ENCODE peak calls at places on chromosomes 12 and 14, in four cellular contexts. T is fibroblast of pulmonary artery; W is epithelial cell of esophagus; K is CD8-positive, alpha-beta T cell. Y is an unnamed sample.

GRCh38 chr12:131114331-131114730 is 160.6 kb downstream of the ADGRD1 start:
- DNase-seq in T (no peak), W (no peak), K (no peak), Y (no peak)

GRCh38 chr12:81627336-81628189 is 131.6 kb downstream of the PPFIA2 start:
- DNase-seq in T (peak), W (peak), K (no peak), Y (no peak)

GRCh38 chr14:99055816-99056215 is 216.2 kb downstream of the BCL11B start:
- DNase-seq in W (no peak), T (no peak), K (peak), Y (no peak)

GRCh38 chr12:48910196-48910595 is 15.1 kb downstream of the FKBP11 start:
- DNase-seq in W (no peak), K (no peak), T (no peak), Y (no peak)

GRCh38 chr14:50447491-50447890 is 50.8 kb upstream of the CDKL1 start:
- DNase-seq in W (peak), T (peak), K (no peak), Y (no peak)

GRCh38 chr12:34218193-34219045 is 196.1 kb downstream of the ALG10 start:
- DNase-seq in T (peak), K (peak), W (peak), Y (no peak)

GRCh38 chr12:49032276-49032675 is 13.7 kb upstream of the PRKAG1 start:
- DNase-seq in T (no peak), W (no peak), K (no peak), Y (no peak)

GRCh38 chr14:57492859-57493258 is 798 bp downstream of the CCDC198 start:
- DNase-seq in K (no peak), T (peak), W (peak), Y (peak)

GRCh38 chr12:497501-498160 is 37.9 kb downstream of the B4GALNT3 start:
- DNase-seq in W (peak), T (no peak), K (no peak), Y (no peak)

GRCh38 chr14:69896080-69896479 is 16.9 kb downstream of the SMOC1 start:
- DNase-seq in K (no peak), T (no peak), W (no peak), Y (no peak)

GRCh38 chr12:113327000-113327399 is 7.9 kb downstream of the SLC8B1 start:
- DNase-seq in W (no peak), T (no peak), K (no peak), Y (no peak)

GRCh38 chr12:39476121-39476520 is 33.2 kb upstream of the KIF21A start:
- DNase-seq in W (no peak), T (no peak), K (no peak), Y (no peak)

GRCh38 chr14:88572117-88572516 is 9.3 kb downstream of the ZC3H14 start:
- DNase-seq in W (no peak), K (no peak), T (no peak), Y (no peak)

GRCh38 chr12:97308576-97309198 is 153.9 kb upstream of the RMST start:
- DNase-seq in K (no peak), W (peak), T (peak), Y (peak)

GRCh38 chr14:89848165-89848564 is 106.4 kb downstream of the EFCAB11 start:
- DNase-seq in W (no peak), T (peak), K (no peak), Y (no peak)

GRCh38 chr14:106850913-106851825 is 1324.8 kb downstream of the TMEM121 start:
- DNase-seq in W (no peak), K (no peak), T (no peak), Y (no peak)

GRCh38 chr14:74333909-74334308 is 14.4 kb upstream of the VRTN start:
- DNase-seq in W (peak), K (no peak), T (peak), Y (peak)

GRCh38 chr14:100585448-100586152 is 1.6 kb downstream of the BEGAIN start:
- DNase-seq in K (no peak), T (no peak), W (no peak), Y (no peak)

GRCh38 chr14:69543341-69544249 is 31.1 kb downstream of the CCDC177 start:
- DNase-seq in W (peak), K (no peak), T (peak), Y (no peak)

GRCh38 chr12:84435682-84436081 is 476.9 kb downstream of the SLC6A15 start:
- DNase-seq in T (no peak), W (no peak), K (no peak), Y (no peak)

GRCh38 chr12:1003600-1004271 is 12.7 kb downstream of the ERC1 start:
- DNase-seq in W (no peak), K (no peak), T (no peak), Y (no peak)

GRCh38 chr12:43206396-43206795 is 345.6 kb downstream of the ADAMTS20 start:
- DNase-seq in K (no peak), T (peak), W (peak), Y (no peak)

GRCh38 chr12:1842183-1842904 is 22.0 kb downstream of the LRTM2 start:
- DNase-seq in W (no peak), K (no peak), T (no peak), Y (no peak)

GRCh38 chr14:91890291-91890749 is 23.0 kb upstream of the TC2N start:
- DNase-seq in T (no peak), W (no peak), K (peak), Y (no peak)

GRCh38 chr14:104360522-104360921 is 219.0 kb upstream of the C14orf180 start:
- DNase-seq in W (no peak), T (no peak), K (no peak), Y (no peak)

GRCh38 chr12:27541031-27541719 is 17.2 kb downstream of the PPFIBP1 start:
- DNase-seq in K (no peak), W (peak), T (no peak), Y (no peak)

GRCh38 chr14:30272848-30273563 is 286.0 kb upstream of the G2E3 start:
- DNase-seq in T (no peak), K (no peak), W (no peak), Y (no peak)

GRCh38 chr12:126337556-126337955 is 1272.3 kb downstream of the AACS start:
- DNase-seq in K (no peak), W (peak), T (peak), Y (no peak)

GRCh38 chr12:11607313-11608081 is 42.0 kb upstream of the ETV6 start:
- DNase-seq in K (no peak), T (peak), W (no peak), Y (peak)

GRCh38 chr12:58459191-58459590 is 461.1 kb downstream of the LRIG3 start:
- DNase-seq in W (peak), K (no peak), T (no peak), Y (no peak)

GRCh38 chr12:104709692-104710435 is 248.2 kb downstream of the SLC41A2 start:
- DNase-seq in T (no peak), K (no peak), W (no peak), Y (no peak)

DNA sequence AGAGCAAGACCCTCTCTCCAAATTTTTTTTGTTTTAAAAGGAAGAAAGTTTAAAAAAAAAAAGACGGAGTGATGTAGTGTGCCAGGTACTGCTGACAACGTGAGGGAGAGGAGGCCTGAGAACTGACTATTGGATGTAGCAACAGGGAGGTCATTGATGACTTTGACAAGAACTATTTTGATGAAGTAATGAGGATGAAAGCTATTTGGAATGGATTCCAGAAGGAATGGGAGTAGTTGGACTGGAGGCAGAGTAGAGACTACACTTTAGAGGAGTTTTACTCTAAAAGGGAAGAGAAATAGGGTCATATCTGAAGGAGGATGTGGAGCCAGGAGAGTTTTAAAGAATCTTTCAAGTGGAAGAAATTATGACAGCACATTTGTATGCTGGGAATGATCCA is 27.8 kb upstream of the SLC38A2 start:
- DNase-seq in T (no peak), K (no peak), W (peak), Y (no peak)
- TF ChIP-seq CTCF in T (no peak), K (no peak), W (no peak), Y (no peak)

DNA sequence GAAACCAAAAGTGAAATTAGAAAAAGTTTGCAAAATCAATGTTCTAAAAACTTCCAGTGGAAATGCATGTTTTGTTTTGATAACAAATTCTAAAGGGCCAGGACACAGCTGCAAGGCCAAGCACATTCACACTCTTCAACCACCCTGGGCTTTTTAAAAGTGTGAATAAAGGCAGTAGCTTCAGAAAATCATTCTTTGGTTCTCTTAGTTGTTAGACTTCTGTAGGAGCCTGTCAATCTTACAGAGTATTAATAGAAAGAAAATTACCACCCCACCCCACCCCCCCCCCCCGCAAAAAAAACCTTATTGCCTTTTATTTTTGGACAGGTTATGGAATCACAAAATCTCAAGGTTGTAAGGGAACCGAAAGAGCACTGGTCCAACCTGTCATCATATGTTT is 105.2 kb upstream of the EGLN3 start:
- DNase-seq in K (no peak), W (no peak), T (no peak), Y (no peak)
- H3K4me3 ChIP-seq in K (no peak), W (no peak), T (no peak), Y (no peak)

GRCh38 chr12:51721281-51721940 is 127.1 kb downstream of the FIGNL2 start:
- DNase-seq in K (peak), T (peak), W (peak), Y (no peak)
- TF ChIP-seq CTCF in K (no peak), T (peak), W (no peak), Y (no peak)

GRCh38 chr12:25386823-25387134 is 136.1 kb upstream of the KRAS start:
- DNase-seq in W (no peak), K (no peak), T (no peak), Y (no peak)

GRCh38 chr12:25382311-25383106 is 131.8 kb upstream of the KRAS start:
- DNase-seq in K (no peak), T (no peak), W (no peak), Y (no peak)

GRCh38 chr12:25387136-25388050 is 136.7 kb upstream of the KRAS start:
- DNase-seq in T (peak), W (peak), K (peak), Y (peak)

GRCh38 chr12:25384954-25385216 is 134.2 kb upstream of the KRAS start:
- DNase-seq in W (no peak), K (no peak), T (no peak), Y (no peak)

GRCh38 chr12:25384038-25384953 is 133.6 kb upstream of the KRAS start:
- DNase-seq in K (no peak), T (peak), W (peak), Y (no peak)
- H3K4me3 ChIP-seq in K (peak), T (peak), W (no peak), Y (peak)

DNA sequence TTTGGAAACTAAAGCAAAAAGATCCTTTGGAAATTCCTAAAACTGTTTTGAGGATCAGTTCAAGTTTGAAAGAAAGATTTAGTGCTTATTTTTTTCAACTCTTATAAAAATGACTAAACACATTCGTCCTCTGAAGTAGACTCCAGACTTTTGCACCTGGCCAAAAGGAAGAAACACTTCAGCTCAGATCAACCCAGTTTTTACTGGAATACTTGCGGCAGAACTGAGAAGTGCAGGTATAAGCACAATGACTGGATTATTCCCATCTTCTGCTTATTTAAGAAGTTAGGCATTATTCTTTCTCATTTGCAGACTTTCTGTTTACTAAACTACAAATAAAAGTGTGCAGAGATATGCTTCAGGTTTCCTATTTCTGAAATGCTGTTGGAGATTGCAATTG is 41.9 kb downstream of the PDE6H start:
- DNase-seq in W (no peak), K (no peak), T (no peak), Y (no peak)
- TF ChIP-seq CTCF in W (no peak), K (no peak), T (no peak), Y (no peak)

DNA sequence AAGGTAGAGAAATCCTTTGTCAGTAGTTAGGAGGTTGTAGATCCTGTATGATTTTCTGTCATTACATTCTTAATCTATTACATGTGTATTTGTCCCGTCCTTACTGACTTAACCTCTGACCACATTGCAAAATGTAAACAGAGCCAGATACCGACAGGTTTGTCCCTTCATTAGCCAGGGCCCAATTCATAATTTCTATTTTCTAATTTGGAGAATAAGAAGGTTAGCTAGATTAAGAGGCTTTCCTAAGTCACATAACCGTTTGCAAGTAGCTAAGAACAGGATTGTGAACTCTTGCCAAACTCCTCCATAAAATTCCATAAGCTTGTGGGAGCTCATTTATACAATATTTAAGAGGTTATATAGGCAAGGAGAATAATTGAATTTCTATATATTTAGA is 352.6 kb downstream of the RAD51B start:
- DNase-seq in W (no peak), T (no peak), K (no peak), Y (no peak)
- H3K4me3 ChIP-seq in W (no peak), T (no peak), K (no peak), Y (no peak)